ENCODE peak calls at places on chromosomes 2 and 18, in eight cellular contexts. K is activated CD8-positive, alpha-beta memory T cell treated with anti-CD3 and anti-CD28 coated beads for 24 hours; X is NCI-H1417; W is COR-L47; F is brain microvascular endothelial cell; C is midbrain; V is A549; B is T-helper 1 cell. A is an unnamed sample.

GRCh38 chr2:151795646-151796240 is 32.5 kb downstream of the ARL5A start:
- DNase-seq in W (no peak), F (no peak), X (no peak), K (no peak), V (no peak), C (no peak), B (no peak), A (peak)

GRCh38 chr2:234881413-234882241 is 70.2 kb upstream of the SH3BP4 start:
- DNase-seq in V (peak), W (peak), K (peak), F (peak), B (no peak), X (no peak), C (peak), A (peak)

GRCh38 chr2:11342561-11343343 is 1.7 kb downstream of the ROCK2 start:
- DNase-seq in B (no peak), W (no peak), F (peak), V (peak), K (no peak), X (peak), C (no peak), A (peak)

GRCh38 chr2:47512581-47513083 is 109.7 kb downstream of the MSH2 start:
- DNase-seq in F (no peak), X (peak), B (no peak), W (peak), C (no peak), V (peak), K (no peak), A (peak)

GRCh38 chr2:161088658-161089350 is 71.4 kb upstream of the TANK start:
- DNase-seq in B (no peak), V (no peak), C (no peak), W (no peak), F (no peak), X (no peak), K (no peak), A (no peak)

GRCh38 chr2:85814802-85815550 is 61.2 kb downstream of the ATOH8 start:
- DNase-seq in C (no peak), K (peak), X (no peak), B (no peak), W (no peak), F (no peak), V (no peak), A (no peak)

GRCh38 chr2:11498543-11499034 is 32.6 kb upstream of the E2F6 start:
- DNase-seq in C (peak), W (no peak), X (no peak), K (no peak), B (no peak), F (no peak), V (no peak), A (no peak)

GRCh38 chr2:43000242-43001054 is 208.1 kb upstream of the HAAO start:
- DNase-seq in K (no peak), C (peak), V (no peak), F (no peak), B (no peak), X (no peak), W (no peak), A (no peak)

GRCh38 chr18:7517852-7518251 is 49.3 kb upstream of the PTPRM start:
- DNase-seq in V (no peak), F (no peak), X (no peak), B (no peak), W (no peak), K (no peak), C (no peak), A (no peak)

GRCh38 chr2:18788590-18788989 is 199.2 kb upstream of the NT5C1B start:
- DNase-seq in K (no peak), C (no peak), B (no peak), V (no peak), W (peak), F (peak), X (peak), A (no peak)

GRCh38 chr2:198630384-198630783 is 826.0 kb downstream of the PLCL1 start:
- DNase-seq in B (no peak), K (no peak), C (no peak), F (no peak), W (no peak), X (no peak), V (no peak), A (no peak)